ENCODE peak calls at places on chromosome 3, in eight cellular contexts. J is RWPE1, A is progenitor cell of endocrine pancreas, V is GM23338, U is endodermal cell, T is PC-9, E is cardiac muscle cell, W is fibroblast of the aortic adventitia. H is an unnamed sample.

GRCh38 chr3:66692108-66692750 is 191.4 kb upstream of the LRIG1 start:
- DNase-seq in J (no peak), A (no peak), V (no peak), U (no peak), T (no peak), E (no peak), W (no peak), H (no peak)

GRCh38 chr3:131387796-131388195 is 6.2 kb downstream of the NUDT16 start:
- DNase-seq in J (no peak), A (no peak), V (no peak), U (no peak), T (no peak), E (no peak), W (no peak), H (no peak)

GRCh38 chr3:60835796-60836195 is 415.5 kb downstream of the FHIT start:
- DNase-seq in J (no peak), A (no peak), V (no peak), U (no peak), T (no peak), E (no peak), W (no peak), H (no peak)

GRCh38 chr3:20905210-20905805 is 719.3 kb upstream of the SGO1 start:
- DNase-seq in J (no peak), A (no peak), V (no peak), U (no peak), T (no peak), E (no peak), W (no peak), H (no peak)

GRCh38 chr3:117303446-117303845 is 593.9 kb downstream of the TUSC7 start:
- DNase-seq in J (no peak), A (no peak), V (no peak), U (no peak), T (no peak), E (no peak), W (no peak), H (no peak)

GRCh38 chr3:171953300-171954022 is 85.9 kb upstream of the FNDC3B start:
- DNase-seq in J (no peak), A (no peak), V (no peak), U (no peak), T (peak), E (no peak), W (no peak), H (no peak)

GRCh38 chr3:157239082-157239704 is 79.2 kb upstream of the CCNL1 start:
- DNase-seq in J (peak), A (peak), V (peak), U (peak), T (peak), E (peak), W (peak), H (peak)

GRCh38 chr3:49333091-49333490 is 6.8 kb downstream of the USP4 start:
- DNase-seq in J (no peak), A (no peak), V (no peak), U (no peak), T (no peak), E (no peak), W (no peak), H (no peak)

GRCh38 chr3:186060222-186060621 is 48.7 kb downstream of the ETV5 start:
- DNase-seq in J (no peak), A (no peak), V (no peak), U (no peak), T (no peak), E (no peak), W (no peak), H (no peak)

GRCh38 chr3:177220136-177220974 is 23.1 kb upstream of the TBL1XR1 start:
- DNase-seq in J (no peak), A (no peak), V (no peak), U (no peak), T (no peak), E (no peak), W (peak), H (no peak)

GRCh38 chr3:140296796-140297352 is 361.9 kb downstream of the CLSTN2 start:
- DNase-seq in J (no peak), A (no peak), V (no peak), U (no peak), T (no peak), E (no peak), W (peak), H (no peak)

GRCh38 chr3:101791778-101792177 is 12.8 kb downstream of the NXPE3 start:
- DNase-seq in J (no peak), A (no peak), V (no peak), U (no peak), T (no peak), E (no peak), W (no peak), H (no peak)

GRCh38 chr3:49593046-49593445 is 38.8 kb downstream of the BSN start:
- DNase-seq in J (no peak), A (no peak), V (no peak), U (no peak), T (no peak), E (no peak), W (no peak), H (no peak)

GRCh38 chr3:150385296-150386242 is 22.5 kb upstream of the TSC22D2 start:
- DNase-seq in J (no peak), A (no peak), V (no peak), U (no peak), T (no peak), E (no peak), W (no peak), H (no peak)

GRCh38 chr3:31462050-31462569 is 70.6 kb upstream of the STT3B start:
- DNase-seq in J (no peak), A (no peak), V (peak), U (peak), T (no peak), E (no peak), W (no peak), H (no peak)

GRCh38 chr3:194447161-194447560 is 39.6 kb downstream of the ATP13A3 start:
- DNase-seq in J (no peak), A (no peak), V (no peak), U (no peak), T (no peak), E (no peak), W (no peak), H (no peak)

GRCh38 chr3:24951186-24951585 is 456.5 kb upstream of the THRB start:
- DNase-seq in J (no peak), A (no peak), V (no peak), U (no peak), T (no peak), E (no peak), W (no peak), H (no peak)

GRCh38 chr3:125602752-125603649 is 7.7 kb upstream of the OSBPL11 start:
- DNase-seq in J (peak), A (no peak), V (no peak), U (peak), T (peak), E (peak), W (peak), H (no peak)

GRCh38 chr3:87006844-87007439 is 16.0 kb upstream of the VGLL3 start:
- DNase-seq in J (no peak), A (no peak), V (peak), U (no peak), T (no peak), E (no peak), W (peak), H (no peak)
- TF ChIP-seq CTCF in J (peak), A (peak), V (peak), U (peak), T (peak), E (peak), W (peak), H (peak)

GRCh38 chr3:162400697-162401096 is 904.1 kb downstream of the OTOL1 start:
- DNase-seq in J (no peak), A (no peak), V (no peak), U (no peak), T (no peak), E (no peak), W (no peak), H (no peak)
- TF ChIP-seq CTCF in J (no peak), A (no peak), V (no peak), U (peak), T (no peak), E (no peak), W (no peak), H (no peak)

DNA sequence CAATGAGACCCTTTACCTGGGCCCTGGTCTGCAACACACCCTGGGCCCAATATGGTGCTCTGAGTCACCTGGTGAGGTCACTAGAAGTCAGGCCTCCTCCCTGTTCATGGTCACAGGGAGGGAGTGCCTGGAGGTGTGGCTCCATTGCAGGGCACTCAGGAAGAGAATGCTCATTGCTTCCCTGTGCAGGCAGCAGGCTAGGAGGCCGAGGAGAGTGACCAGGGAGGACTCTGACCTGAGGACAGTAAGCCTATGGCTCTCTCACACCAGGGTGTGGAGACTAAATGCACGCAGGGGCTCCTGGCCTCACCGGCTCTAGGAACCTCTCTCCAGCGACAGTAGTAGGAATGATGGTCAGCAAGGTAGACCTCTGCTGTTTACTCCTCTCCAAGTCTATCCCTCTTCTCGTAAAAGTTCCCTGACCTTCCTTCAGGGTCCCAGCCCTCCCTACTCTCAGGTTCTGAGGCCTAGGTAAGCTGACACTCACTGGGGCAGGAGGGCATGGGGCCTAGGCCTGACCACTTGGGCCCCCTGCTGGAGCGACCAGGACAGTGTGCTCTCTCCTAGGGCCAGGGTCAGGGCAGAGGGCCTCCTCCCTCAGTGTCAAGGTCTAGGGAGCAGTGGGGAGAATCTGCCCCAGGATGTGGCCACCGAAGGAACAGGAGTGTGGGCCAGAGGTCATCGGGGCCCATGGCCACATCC is 9.6 kb upstream of the SLCO2A1 start:
- DNase-seq in J (peak), A (no peak), V (peak), U (peak), T (peak), E (peak), W (no peak), H (peak)
- TF ChIP-seq CTCF in J (no peak), A (peak), V (peak), U (peak), T (no peak), E (peak), W (peak), H (no peak)

GRCh38 chr3:11534783-11535081 is 109.0 kb downstream of the VGLL4 start:
- DNase-seq in J (no peak), A (no peak), V (no peak), U (no peak), T (no peak), E (no peak), W (no peak), H (no peak)

GRCh38 chr3:11534011-11534782 is 109.5 kb downstream of the VGLL4 start:
- DNase-seq in J (no peak), A (no peak), V (no peak), U (no peak), T (no peak), E (no peak), W (no peak), H (no peak)

GRCh38 chr3:11535207-11535960 is 108.3 kb downstream of the VGLL4 start:
- DNase-seq in J (no peak), A (no peak), V (no peak), U (peak), T (no peak), E (no peak), W (no peak), H (no peak)

GRCh38 chr3:11536936-11537612 is 106.6 kb downstream of the VGLL4 start:
- DNase-seq in J (no peak), A (no peak), V (no peak), U (no peak), T (no peak), E (no peak), W (no peak), H (no peak)

DNA sequence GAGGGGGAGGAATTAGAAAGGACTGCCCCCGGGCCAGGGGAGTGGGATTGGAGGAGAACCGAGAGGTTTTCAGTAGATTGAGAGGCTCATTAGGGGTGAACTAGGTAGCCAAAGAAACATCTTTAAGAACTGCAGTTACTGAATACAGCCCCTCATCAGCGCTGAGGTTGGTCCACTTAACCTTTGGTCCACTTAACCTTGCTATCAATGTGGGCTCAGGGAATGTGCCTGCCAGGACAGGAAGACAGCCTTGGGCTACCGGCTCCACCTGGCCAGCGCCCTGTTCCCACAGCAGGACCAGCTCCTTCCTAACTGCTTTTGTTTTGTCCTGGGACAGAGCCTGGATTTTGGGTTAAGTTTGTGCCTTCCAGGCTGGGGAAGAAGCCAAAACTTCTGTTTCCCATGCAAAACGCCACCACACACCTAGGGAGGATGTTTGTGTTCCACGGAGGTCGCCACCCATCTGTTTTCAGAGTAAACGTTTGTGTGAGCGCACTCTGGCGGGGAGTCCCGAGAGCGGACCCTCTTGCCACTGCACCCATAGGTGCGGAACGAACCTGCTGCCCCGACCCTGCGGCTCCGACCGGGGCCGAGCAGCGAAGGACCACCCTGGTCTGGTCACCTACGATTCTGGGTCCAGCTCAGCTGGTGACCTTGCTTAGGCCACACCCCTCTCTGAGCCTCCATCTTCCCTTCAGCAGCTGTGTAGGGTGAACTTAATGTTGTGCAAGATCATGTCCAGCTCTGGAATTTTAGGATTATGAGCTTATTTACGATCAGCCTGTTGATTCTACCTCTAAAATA is 107.4 kb downstream of the VGLL4 start:
- DNase-seq in J (no peak), A (no peak), V (no peak), U (peak), T (no peak), E (peak), W (no peak), H (no peak)
- TF ChIP-seq CTCF in J (no peak), A (no peak), V (peak), U (peak), T (no peak), E (no peak), W (no peak), H (no peak)

H was measured in nephron progenitor cell.